ENCODE peak calls at places on chromosomes 1 and 21, in five cellular contexts. D, C, R, A and T are unnamed samples.

GRCh38 chr21:45142469-45142868 is 68.1 kb downstream of the ADARB1 start:
- DNase-seq in C (no peak), A (no peak), D (no peak), R (no peak), T (no peak)

GRCh38 chr1:205565799-205566198 is 61.3 kb downstream of the CDK18 start:
- DNase-seq in A (no peak), C (no peak), D (no peak), R (no peak), T (no peak)

GRCh38 chr1:115184260-115184950 is 95.1 kb upstream of the TSPAN2 start:
- DNase-seq in D (no peak), R (peak; percentile 43), A (no peak), C (no peak), T (no peak)

GRCh38 chr21:34687065-34687464 is 18.3 kb downstream of the CLIC6 start:
- DNase-seq in A (no peak), D (no peak), C (no peak), R (no peak), T (no peak)

GRCh38 chr1:180131510-180131909 is 23.2 kb upstream of the QSOX1 start:
- DNase-seq in R (no peak), D (peak; percentile 71), C (no peak), A (no peak), T (no peak)

GRCh38 chr1:77342745-77343144 is 60.9 kb downstream of the AK5 start:
- DNase-seq in R (no peak), C (no peak), A (peak; percentile 22), D (no peak), T (no peak)

GRCh38 chr1:7885513-7886298 is 32.8 kb upstream of the UTS2 start:
- DNase-seq in D (peak; percentile 89), R (no peak), A (no peak), C (no peak), T (no peak)

GRCh38 chr1:25810341-25811299 is 9.1 kb upstream of the MTFR1L start:
- DNase-seq in A (peak; percentile 42), R (peak; percentile 58), C (peak; percentile 50), D (peak; percentile 84), T (peak; percentile 66)

GRCh38 chr1:21752186-21752585 is 30.8 kb downstream of the USP48 start:
- DNase-seq in A (no peak), R (no peak), D (no peak), C (no peak), T (no peak)

GRCh38 chr1:109484519-109484975 is 842 bp downstream of the ATXN7L2 start:
- DNase-seq in C (no peak), R (no peak), A (no peak), D (no peak), T (no peak)

GRCh38 chr1:230834292-230834691 is 34.0 kb downstream of the C1orf198 start:
- DNase-seq in C (no peak), R (no peak), D (no peak), A (no peak), T (no peak)

GRCh38 chr21:35048183-35048601 is 910 bp downstream of the RUNX1 start:
- DNase-seq in C (peak; percentile 66), A (no peak), R (no peak), D (peak; percentile 67), T (peak; percentile 32)

GRCh38 chr1:2194319-2194897 is at the start of gene FAAP20:
- DNase-seq in D (no peak), C (peak; percentile 62), A (no peak), R (no peak), T (no peak)

GRCh38 chr1:180185971-180186645 is 31.4 kb downstream of the QSOX1 start:
- DNase-seq in A (no peak), R (no peak), C (no peak), D (peak; percentile 11), T (no peak)

DNA sequence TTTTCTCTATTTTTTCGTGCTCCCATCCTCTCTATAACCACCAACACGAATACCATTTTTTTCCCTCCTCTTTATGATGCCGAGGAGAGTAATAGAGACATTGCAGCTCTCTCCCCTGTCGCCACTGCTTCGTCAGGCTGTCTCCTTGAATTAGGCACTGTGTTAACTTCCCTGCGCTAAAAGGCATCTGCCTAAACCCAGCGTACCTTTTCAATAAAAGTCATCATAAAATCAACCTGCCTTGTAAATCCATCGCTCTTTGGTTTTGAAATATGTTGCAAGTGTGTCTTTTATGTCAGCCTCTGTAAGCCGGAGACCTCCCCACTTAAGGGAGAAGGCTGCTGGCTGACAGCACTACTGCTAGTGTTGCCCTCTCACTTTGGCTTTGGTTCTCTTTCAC is 8.7 kb downstream of the RNF220 start:
- DNase-seq in D (no peak), C (no peak), R (no peak), A (no peak), T (no peak)
- H3K27me3 ChIP-seq in D (peaks cover 98% of the 10 kb centered on the region), C (peaks cover 54% of the 10 kb centered on the region), R (peaks cover 92% of the 10 kb centered on the region), A (no peaks in the 10 kb centered on the region), T (peaks cover 65% of the 10 kb centered on the region)

GRCh38 chr21:43274946-43275310 is 106.1 kb downstream of the CRYAA start:
- DNase-seq in A (no peak), R (no peak), D (peak; percentile 23), C (no peak), T (no peak)
- H3K9me3 ChIP-seq in A (no peaks in the 10 kb centered on the region), R (no peaks in the 10 kb centered on the region), D (no peaks in the 10 kb centered on the region), C (no peaks in the 10 kb centered on the region), T (no peaks in the 10 kb centered on the region)

DNA sequence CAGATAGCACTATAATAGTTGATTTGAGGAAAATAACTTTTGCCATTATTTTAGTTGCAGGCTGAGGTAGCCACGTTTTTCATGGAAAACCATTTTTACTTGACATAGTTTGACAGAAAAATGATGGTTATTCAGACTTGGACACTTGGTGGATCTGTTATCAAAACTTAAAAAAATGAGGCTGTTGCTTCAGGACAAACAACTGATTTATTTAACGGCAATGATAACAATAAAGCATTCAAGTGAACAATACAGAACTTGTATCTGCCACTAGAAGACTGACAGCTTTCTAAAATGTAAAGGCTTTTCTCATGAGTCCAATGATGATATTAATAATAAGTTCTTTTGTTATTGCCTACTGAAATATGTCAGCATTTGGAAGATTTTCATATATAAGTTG is 322.9 kb downstream of the BRINP3 start:
- DNase-seq in C (no peak), R (no peak), D (no peak), A (no peak), T (no peak)
- H3K27ac ChIP-seq in C (no peak overlapping the region), R (no peak overlapping the region), D (no peak overlapping the region), A (no peak overlapping the region), T (no peak overlapping the region)

GRCh38 chr1:201543871-201544521 is 5.1 kb downstream of the NAV1 start:
- DNase-seq in C (no peak), R (no peak), A (no peak), D (no peak), T (no peak)

GRCh38 chr1:201538618-201539551 is at the start of gene NAV1:
- DNase-seq in D (peak; percentile 68), R (peak; percentile 70), A (no peak), C (no peak), T (no peak)

GRCh38 chr1:201542166-201543045 is 3.5 kb downstream of the NAV1 start:
- DNase-seq in R (no peak), D (no peak), C (no peak), A (no peak), T (no peak)

GRCh38 chr1:201539561-201540404 is 856 bp downstream of the NAV1 start:
- DNase-seq in A (no peak), C (no peak), R (peak; percentile 72), D (peak; percentile 61), T (no peak)

GRCh38 chr1:201540846-201541735 is 2.2 kb downstream of the NAV1 start:
- DNase-seq in R (no peak), D (no peak), C (no peak), A (no peak), T (no peak)
- H3K27me3 ChIP-seq in R (no peaks in the 10 kb centered on the region), D (peaks cover 21% of the 10 kb centered on the region), C (peaks cover 40% of the 10 kb centered on the region), A (no peaks in the 10 kb centered on the region), T (peaks cover 27% of the 10 kb centered on the region)

DNA sequence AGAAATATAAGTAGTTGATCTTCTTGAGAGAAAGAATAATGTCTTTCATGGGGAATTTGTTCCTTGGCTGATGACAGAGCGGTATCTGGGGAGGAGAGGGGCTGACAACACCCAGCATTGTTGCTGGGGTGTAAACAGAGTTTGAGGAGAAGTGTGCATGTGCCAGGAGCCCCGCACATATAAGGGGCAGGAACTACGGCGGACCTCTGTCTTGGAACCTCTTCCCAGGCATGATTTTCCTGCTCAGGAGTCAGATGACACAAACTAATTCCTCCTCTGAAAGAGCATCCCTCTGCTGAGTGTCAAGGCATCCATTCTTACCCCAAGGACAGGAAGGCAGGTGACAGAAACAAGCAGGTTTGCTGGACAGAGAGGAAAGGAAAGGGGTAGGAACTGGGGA is 119.1 kb downstream of the TPTE start:
- DNase-seq in C (no peak), A (no peak), D (no peak), R (no peak), T (no peak)
- H3K9me3 ChIP-seq in C (no peaks in the 10 kb centered on the region), A (no peaks in the 10 kb centered on the region), D (peaks cover 38% of the 10 kb centered on the region), R (peaks cover 35% of the 10 kb centered on the region), T (peaks cover 7% of the 10 kb centered on the region)

GRCh38 chr1:51331206-51332100 is 1.1 kb upstream of the TTC39A start:
- DNase-seq in R (peak; percentile 30), A (peak; percentile 39), C (no peak), D (no peak), T (no peak)

GRCh38 chr1:51328926-51329325 is 1.4 kb downstream of the TTC39A start:
- DNase-seq in D (no peak), A (no peak), R (no peak), C (no peak), T (no peak)

GRCh38 chr1:51328279-51328678 is 2.1 kb downstream of the TTC39A start:
- DNase-seq in C (no peak), A (no peak), D (no peak), R (no peak), T (no peak)

GRCh38 chr1:51330331-51331201 is at the start of gene TTC39A:
- DNase-seq in D (no peak), A (no peak), C (no peak), R (no peak), T (no peak)

DNA sequence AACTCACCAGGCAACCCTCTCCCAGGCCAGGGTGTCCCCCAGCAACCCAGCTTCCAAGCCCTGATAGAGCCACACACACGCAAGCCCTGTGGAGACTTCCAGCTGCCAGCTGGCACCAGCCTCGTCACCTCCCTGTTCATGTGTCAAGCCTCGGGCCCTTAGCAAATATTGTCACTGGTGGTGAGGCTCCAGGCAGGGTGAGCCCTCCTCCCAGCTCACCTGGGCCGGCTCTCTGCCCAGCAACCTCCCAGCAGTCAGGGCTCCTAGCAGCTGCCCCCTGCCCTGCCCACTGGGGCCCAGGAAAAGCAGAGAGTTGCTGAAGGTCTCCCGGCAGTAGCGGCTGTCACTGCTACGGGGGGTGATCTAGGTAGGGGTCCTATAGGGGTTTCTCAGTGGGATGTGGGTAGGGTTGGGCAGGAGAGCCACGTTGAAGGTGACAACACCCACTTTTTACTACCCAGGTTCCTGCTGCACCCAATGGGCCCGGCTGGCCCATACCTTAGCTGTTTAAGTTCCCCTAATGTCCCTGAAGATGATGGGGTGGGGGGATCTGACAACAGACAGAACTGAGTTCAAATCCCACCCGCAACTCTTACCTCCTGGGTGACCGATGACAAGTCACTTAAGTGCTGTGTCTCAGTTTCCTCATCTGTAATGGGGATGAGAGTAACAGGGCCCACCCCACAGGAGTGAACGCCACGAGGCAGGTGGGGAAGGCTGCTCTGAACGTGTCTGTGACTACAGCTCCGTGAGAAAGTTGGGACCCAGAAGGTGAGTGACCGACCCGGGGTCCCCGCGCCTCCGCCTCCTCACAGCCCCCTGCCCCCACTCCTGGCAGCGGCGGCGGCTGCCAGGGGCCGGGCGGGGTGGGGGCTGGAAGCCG is 678 bp downstream of the TTC39A start:
- DNase-seq in R (peak; percentile 60), C (no peak), D (peak; percentile 87), A (no peak), T (no peak)
- H3K27ac ChIP-seq in R (peak overlapping the region; percentile 5), C (no peak overlapping the region), D (peak overlapping the region; percentile 71), A (no peak overlapping the region), T (no peak overlapping the region)